ENCODE peak calls at places on chromosomes 13 and 19, in six cellular contexts. R is AG09309; F is AG08395; M is effector CD4-positive, alpha-beta T cell; K is suprapubic skin; I is stimulated activated CD4-positive, alpha-beta T cell treated with anti-CD3 and anti-CD28 coated beads, TNF-alpha, amount 100 ng/mL, for 48 hours. E is an unnamed sample.

GRCh38 chr19:17348700-17349099 is 11.3 kb downstream of the GTPBP3 start:
- DNase-seq in I (no peak), F (peak; percentile 42), K (peak; percentile 77), M (no peak), R (no peak), E (no peak)

GRCh38 chr13:46490129-46490528 is 62.8 kb upstream of the LRCH1 start:
- DNase-seq in K (no peak), M (no peak), R (no peak), I (no peak), F (no peak), E (no peak)

GRCh38 chr13:112032186-112032835 is 34.6 kb upstream of the SOX1 start:
- DNase-seq in R (no peak), K (no peak), F (no peak), M (no peak), I (no peak), E (no peak)

GRCh38 chr19:13794752-13795589 is at the start of gene ZSWIM4:
- DNase-seq in K (peak; percentile 99), R (peak; percentile 98), F (peak; percentile 99), I (peak; percentile 95), M (peak; percentile 76), E (peak; percentile 99)

GRCh38 chr13:64078480-64078936 is 2662.9 kb upstream of the PCDH20 start:
- DNase-seq in F (no peak), I (no peak), R (no peak), K (no peak), M (no peak), E (no peak)

GRCh38 chr19:48196933-48197665 is 26.6 kb downstream of the ZSWIM9 start:
- DNase-seq in F (no peak), K (no peak), M (no peak), I (no peak), R (no peak), E (no peak)

GRCh38 chr13:110600261-110600819 is 15.0 kb upstream of the NAXD start:
- DNase-seq in M (no peak), I (no peak), F (no peak), K (no peak), R (no peak), E (no peak)

GRCh38 chr13:113802090-113802531 is 43.1 kb downstream of the TMEM255B start:
- DNase-seq in K (peak; percentile 70), M (no peak), I (no peak), R (peak; percentile 37), F (peak; percentile 91), E (no peak)

E was measured in activated CD4-positive, alpha-beta memory T cell treated with anti-CD3 and anti-CD28 coated beads for 36 hours.